ENCODE peak calls at places on chromosomes 7 and 10, in five cellular contexts. One of them, this sample, is unnamed.

GRCh38 chr10:101021692-101022251 is 9.2 kb downstream of the PDZD7 start:
- DNase-seq in fibroblast of mammary gland: no peak
- DNase-seq in cardiac fibroblast: no peak
- DNase-seq in adrenal gland: no peak
- DNase-seq in RWPE1: no peak
- DNase-seq in this sample: no peak

GRCh38 chr10:101760510-101760909 is 15.4 kb downstream of the FGF8 start:
- DNase-seq in fibroblast of mammary gland: no peak
- DNase-seq in cardiac fibroblast: no peak
- DNase-seq in adrenal gland: no peak
- DNase-seq in RWPE1: no peak
- DNase-seq in this sample: no peak

GRCh38 chr7:112118581-112119566 is 87.3 kb downstream of the DOCK4 start:
- DNase-seq in fibroblast of mammary gland: no peak
- DNase-seq in cardiac fibroblast: no peak
- DNase-seq in adrenal gland: no peak
- DNase-seq in RWPE1: no peak
- DNase-seq in this sample: no peak

GRCh38 chr10:124086787-124087671 is 6.4 kb downstream of the CHST15 start:
- DNase-seq in fibroblast of mammary gland: no peak
- DNase-seq in cardiac fibroblast: no peak
- DNase-seq in adrenal gland: no peak
- DNase-seq in RWPE1: no peak
- DNase-seq in this sample: no peak

GRCh38 chr7:108063520-108063933 is 60.6 kb upstream of the LAMB1 start:
- DNase-seq in fibroblast of mammary gland: no peak
- DNase-seq in cardiac fibroblast: no peak
- DNase-seq in adrenal gland: no peak
- DNase-seq in RWPE1: peak
- DNase-seq in this sample: no peak

GRCh38 chr7:7552199-7552598 is 14.5 kb upstream of the MIOS start:
- DNase-seq in fibroblast of mammary gland: no peak
- DNase-seq in cardiac fibroblast: no peak
- DNase-seq in adrenal gland: no peak
- DNase-seq in RWPE1: no peak
- DNase-seq in this sample: no peak

GRCh38 chr10:119139464-119140067 is 25.9 kb downstream of the SFXN4 start:
- DNase-seq in fibroblast of mammary gland: peak
- DNase-seq in cardiac fibroblast: peak
- DNase-seq in adrenal gland: peak
- DNase-seq in RWPE1: peak
- DNase-seq in this sample: no peak

GRCh38 chr7:100088621-100089457 is at the start of gene COPS6:
- DNase-seq in fibroblast of mammary gland: peak
- DNase-seq in cardiac fibroblast: peak
- DNase-seq in adrenal gland: peak
- DNase-seq in RWPE1: peak
- DNase-seq in this sample: no peak

GRCh38 chr7:21194936-21195335 is 232.9 kb upstream of the SP4 start:
- DNase-seq in fibroblast of mammary gland: no peak
- DNase-seq in cardiac fibroblast: no peak
- DNase-seq in adrenal gland: no peak
- DNase-seq in RWPE1: no peak
- DNase-seq in this sample: no peak

GRCh38 chr7:157854066-157854891 is 517.5 kb downstream of the DNAJB6 start:
- DNase-seq in fibroblast of mammary gland: peak
- DNase-seq in cardiac fibroblast: no peak
- DNase-seq in adrenal gland: peak
- DNase-seq in RWPE1: no peak
- DNase-seq in this sample: no peak

GRCh38 chr7:82841828-82842227 is 320.9 kb downstream of the PCLO start:
- DNase-seq in fibroblast of mammary gland: no peak
- DNase-seq in cardiac fibroblast: no peak
- DNase-seq in adrenal gland: no peak
- DNase-seq in RWPE1: no peak
- DNase-seq in this sample: no peak

GRCh38 chr7:130096243-130096827 is 26.0 kb downstream of the KLHDC10 start:
- DNase-seq in fibroblast of mammary gland: no peak
- DNase-seq in cardiac fibroblast: no peak
- DNase-seq in adrenal gland: no peak
- DNase-seq in RWPE1: no peak
- DNase-seq in this sample: no peak

GRCh38 chr7:33155811-33156210 is 26.4 kb downstream of the BBS9 start:
- DNase-seq in fibroblast of mammary gland: peak
- DNase-seq in cardiac fibroblast: peak
- DNase-seq in adrenal gland: no peak
- DNase-seq in RWPE1: no peak
- DNase-seq in this sample: peak

GRCh38 chr10:69572159-69573055 is 815 bp downstream of the NEUROG3 start:
- DNase-seq in fibroblast of mammary gland: peak
- DNase-seq in cardiac fibroblast: no peak
- DNase-seq in adrenal gland: no peak
- DNase-seq in RWPE1: no peak
- DNase-seq in this sample: no peak

GRCh38 chr10:6522230-6522629 is 57.8 kb downstream of the PRKCQ start:
- DNase-seq in fibroblast of mammary gland: no peak
- DNase-seq in cardiac fibroblast: no peak
- DNase-seq in adrenal gland: no peak
- DNase-seq in RWPE1: peak
- DNase-seq in this sample: no peak

GRCh38 chr10:119898577-119898976 is 6.0 kb downstream of the SEC23IP start:
- DNase-seq in fibroblast of mammary gland: no peak
- DNase-seq in cardiac fibroblast: no peak
- DNase-seq in adrenal gland: no peak
- DNase-seq in RWPE1: no peak
- DNase-seq in this sample: no peak

GRCh38 chr7:151692721-151693120 is 173.0 kb upstream of the RHEB start:
- DNase-seq in fibroblast of mammary gland: no peak
- DNase-seq in cardiac fibroblast: no peak
- DNase-seq in adrenal gland: no peak
- DNase-seq in RWPE1: no peak
- DNase-seq in this sample: no peak

GRCh38 chr7:151694828-151695580 is 175.3 kb upstream of the RHEB start:
- DNase-seq in fibroblast of mammary gland: no peak
- DNase-seq in cardiac fibroblast: no peak
- DNase-seq in adrenal gland: peak
- DNase-seq in RWPE1: no peak
- DNase-seq in this sample: no peak

GRCh38 chr7:151694441-151694827 is 174.7 kb upstream of the RHEB start:
- DNase-seq in fibroblast of mammary gland: no peak
- DNase-seq in cardiac fibroblast: no peak
- DNase-seq in adrenal gland: no peak
- DNase-seq in RWPE1: no peak
- DNase-seq in this sample: no peak

GRCh38 chr7:151691449-151691848 is 171.8 kb upstream of the RHEB start:
- DNase-seq in fibroblast of mammary gland: no peak
- DNase-seq in cardiac fibroblast: no peak
- DNase-seq in adrenal gland: no peak
- DNase-seq in RWPE1: no peak
- DNase-seq in this sample: no peak

GRCh38 chr7:151693140-151693539 is 173.4 kb upstream of the RHEB start:
- DNase-seq in fibroblast of mammary gland: no peak
- DNase-seq in cardiac fibroblast: no peak
- DNase-seq in adrenal gland: no peak
- DNase-seq in RWPE1: no peak
- DNase-seq in this sample: no peak
- TF ChIP-seq CTCF in fibroblast of mammary gland: no peak
- TF ChIP-seq CTCF in cardiac fibroblast: no peak
- TF ChIP-seq CTCF in adrenal gland: no peak
- TF ChIP-seq CTCF in RWPE1: no peak
- TF ChIP-seq CTCF in this sample: no peak

DNA sequence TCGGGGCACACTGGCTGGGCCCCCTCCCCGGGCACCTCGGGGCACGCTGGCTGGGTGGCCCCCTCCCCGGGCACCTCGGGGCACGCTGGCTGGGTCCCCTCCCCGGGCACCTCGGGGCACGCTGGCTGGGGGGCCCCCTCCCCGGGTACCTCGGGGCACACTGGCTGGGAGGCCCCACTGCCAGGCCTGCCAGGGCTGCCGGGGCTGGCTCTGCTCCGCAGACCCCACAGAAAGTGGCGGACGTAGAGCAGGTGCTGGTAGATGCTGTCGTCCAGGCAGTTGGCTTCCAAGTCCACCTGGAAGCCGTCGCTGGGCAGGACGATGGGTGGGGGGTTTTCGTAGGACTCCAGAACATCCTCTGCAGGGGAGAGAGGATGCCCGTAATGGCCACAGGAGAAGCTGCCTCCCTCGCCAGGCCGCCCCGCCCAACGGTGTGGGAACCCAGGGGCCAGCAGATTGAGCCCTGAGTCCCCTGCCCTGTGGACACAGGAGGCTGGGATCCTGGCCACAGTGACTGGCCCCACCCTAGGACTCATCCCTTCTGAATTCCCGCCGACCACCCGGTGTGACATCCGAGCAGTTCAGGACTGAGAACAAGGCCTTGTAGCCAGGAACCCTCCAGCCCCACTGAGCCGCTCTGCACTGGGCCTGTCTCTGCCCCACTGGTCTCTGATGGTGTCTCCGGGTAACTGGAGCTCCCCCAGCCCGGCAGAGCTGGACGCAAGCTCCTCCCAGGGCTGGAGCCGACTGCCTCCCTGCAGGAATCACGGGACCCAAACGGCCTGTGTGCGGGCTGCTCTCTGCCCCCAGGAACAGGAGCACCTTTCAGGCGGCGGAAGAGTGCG is 28.2 kb downstream of the AP5Z1 start:
- DNase-seq in fibroblast of mammary gland: no peak
- DNase-seq in cardiac fibroblast: no peak
- DNase-seq in adrenal gland: no peak
- DNase-seq in RWPE1: no peak
- DNase-seq in this sample: no peak
- TF ChIP-seq CTCF in fibroblast of mammary gland: no peak
- TF ChIP-seq CTCF in cardiac fibroblast: no peak
- TF ChIP-seq CTCF in adrenal gland: no peak
- TF ChIP-seq CTCF in RWPE1: no peak
- TF ChIP-seq CTCF in this sample: no peak

DNA sequence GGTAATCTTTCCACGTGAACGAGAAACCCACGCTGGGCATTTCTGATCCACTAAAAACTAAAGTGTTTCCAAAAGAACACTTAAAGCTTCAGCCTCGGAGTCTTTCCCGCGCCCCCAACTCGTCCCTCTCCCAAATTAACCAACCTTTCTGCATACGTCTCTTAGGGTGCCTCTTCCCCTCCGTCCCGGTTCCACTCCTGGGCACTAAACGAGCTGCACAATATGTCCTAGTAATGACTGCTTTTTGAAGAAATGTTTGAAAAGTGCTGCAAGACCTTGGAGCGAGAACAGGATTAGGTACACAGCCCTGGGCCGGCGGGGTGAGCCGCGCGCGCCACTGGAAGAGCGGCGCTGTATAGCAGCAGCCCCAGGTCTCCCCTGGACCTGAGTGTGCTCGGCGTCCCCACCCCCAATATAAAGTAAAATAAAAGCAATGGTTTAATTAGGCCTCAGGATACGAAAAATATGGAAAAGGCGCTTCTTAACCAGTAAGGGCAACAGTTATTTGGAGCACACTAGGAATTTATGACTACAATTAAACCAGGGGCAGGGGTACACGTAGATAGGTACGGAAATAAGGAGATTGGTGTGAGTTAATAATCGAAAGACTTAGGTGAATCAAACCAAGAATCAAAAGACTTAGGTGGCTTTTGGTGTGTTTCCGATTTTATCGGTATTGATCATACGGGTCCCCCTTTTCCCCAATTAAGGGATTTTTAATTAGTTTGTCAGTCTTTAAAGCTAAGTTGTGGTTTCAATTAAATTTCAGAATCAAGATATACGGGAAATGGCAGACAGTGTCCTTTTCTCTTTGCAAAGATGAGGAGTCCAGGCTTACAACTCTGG is 1.9 kb downstream of the TET1 start:
- DNase-seq in fibroblast of mammary gland: peak
- DNase-seq in cardiac fibroblast: no peak
- DNase-seq in adrenal gland: no peak
- DNase-seq in RWPE1: no peak
- DNase-seq in this sample: no peak
- TF ChIP-seq CTCF in fibroblast of mammary gland: no peak
- TF ChIP-seq CTCF in cardiac fibroblast: no peak
- TF ChIP-seq CTCF in adrenal gland: no peak
- TF ChIP-seq CTCF in RWPE1: no peak
- TF ChIP-seq CTCF in this sample: no peak

GRCh38 chr10:1102392-1102791 is 46.2 kb downstream of the WDR37 start:
- DNase-seq in fibroblast of mammary gland: peak
- DNase-seq in cardiac fibroblast: no peak
- DNase-seq in adrenal gland: no peak
- DNase-seq in RWPE1: no peak
- DNase-seq in this sample: no peak

GRCh38 chr10:1102836-1103235 is 46.7 kb downstream of the WDR37 start:
- DNase-seq in fibroblast of mammary gland: no peak
- DNase-seq in cardiac fibroblast: no peak
- DNase-seq in adrenal gland: no peak
- DNase-seq in RWPE1: no peak
- DNase-seq in this sample: no peak

GRCh38 chr10:1100143-1100542 is 44.0 kb downstream of the WDR37 start:
- DNase-seq in fibroblast of mammary gland: no peak
- DNase-seq in cardiac fibroblast: peak
- DNase-seq in adrenal gland: no peak
- DNase-seq in RWPE1: no peak
- DNase-seq in this sample: no peak

GRCh38 chr10:1101946-1102345 is 45.8 kb downstream of the WDR37 start:
- DNase-seq in fibroblast of mammary gland: no peak
- DNase-seq in cardiac fibroblast: no peak
- DNase-seq in adrenal gland: no peak
- DNase-seq in RWPE1: no peak
- DNase-seq in this sample: no peak

DNA sequence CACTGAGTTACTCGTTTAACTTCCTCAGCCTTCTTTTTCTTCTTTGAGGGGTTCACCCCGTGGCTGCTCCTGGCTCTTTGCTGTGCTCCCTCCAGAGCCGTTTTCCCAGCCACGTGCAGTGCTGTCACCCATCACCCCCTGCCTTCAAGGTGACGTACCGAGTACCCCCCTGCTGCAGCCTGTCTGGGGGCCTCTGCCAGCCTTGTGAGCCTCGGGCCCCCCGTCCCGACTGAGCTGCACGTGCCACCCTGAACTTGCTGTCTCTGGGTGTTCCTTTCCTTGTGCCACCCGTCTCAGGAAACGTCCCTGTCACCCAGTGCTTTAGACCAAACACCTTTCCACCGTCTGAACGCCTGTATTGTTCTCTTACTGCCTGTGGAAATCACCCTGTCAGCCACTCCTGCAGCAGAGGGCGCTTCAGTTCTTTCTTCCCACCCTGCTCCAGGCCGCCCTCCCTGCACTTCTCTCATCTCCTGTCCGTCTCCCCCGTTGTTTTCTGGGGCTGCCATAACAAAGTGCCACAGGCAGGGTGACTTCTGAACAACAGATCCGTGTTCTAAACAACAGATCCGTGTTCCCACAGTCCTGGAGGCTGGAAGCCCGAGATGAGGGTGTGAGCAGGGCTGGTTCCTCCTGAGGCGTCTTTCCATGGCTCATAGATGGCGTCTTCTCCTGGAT is 44.6 kb downstream of the WDR37 start:
- DNase-seq in fibroblast of mammary gland: no peak
- DNase-seq in cardiac fibroblast: no peak
- DNase-seq in adrenal gland: no peak
- DNase-seq in RWPE1: no peak
- DNase-seq in this sample: no peak
- TF ChIP-seq CTCF in fibroblast of mammary gland: no peak
- TF ChIP-seq CTCF in cardiac fibroblast: no peak
- TF ChIP-seq CTCF in adrenal gland: no peak
- TF ChIP-seq CTCF in RWPE1: no peak
- TF ChIP-seq CTCF in this sample: no peak

This sample was measured in AG09319.